ENCODE peak calls at places on chromosome 14, in four cellular contexts. C, A, R and Y are unnamed samples.

GRCh38 chr14:35336171-35337073 is 44.2 kb downstream of the PSMA6 start:
- ATAC-seq in A (no peak), R (peak), C (peak), Y (peak)

GRCh38 chr14:37583358-37584210 is 11.5 kb downstream of the FOXA1 start:
- ATAC-seq in A (no peak), C (peak), R (peak), Y (no peak)

GRCh38 chr14:70635971-70636595 is 5.6 kb upstream of the TTC9 start:
- ATAC-seq in R (no peak), C (no peak), A (no peak), Y (no peak)

GRCh38 chr14:55313480-55313879 is 42.3 kb downstream of the FBXO34 start:
- ATAC-seq in C (no peak), R (no peak), A (no peak), Y (no peak)

GRCh38 chr14:36383674-36384421 is 63.4 kb upstream of the MBIP start:
- ATAC-seq in A (no peak), C (no peak), R (peak), Y (peak)

GRCh38 chr14:37232907-37233481 is 35.3 kb downstream of the MIPOL1 start:
- ATAC-seq in C (peak), R (peak), A (peak), Y (no peak)

GRCh38 chr14:25049559-25050493 is at the start of gene STXBP6:
- ATAC-seq in A (peak), R (peak), C (peak), Y (peak)

GRCh38 chr14:46250113-46250703 is 401.4 kb downstream of the RPL10L start:
- ATAC-seq in C (no peak), R (no peak), A (peak), Y (no peak)

GRCh38 chr14:52080817-52081755 is 12.2 kb upstream of the NID2 start:
- ATAC-seq in R (no peak), A (no peak), C (no peak), Y (peak)

GRCh38 chr14:55399912-55400311 is 11.7 kb downstream of the ATG14 start:
- ATAC-seq in C (no peak), R (no peak), A (no peak), Y (no peak)

GRCh38 chr14:33676135-33676566 is 274.7 kb downstream of the EGLN3 start:
- ATAC-seq in R (no peak), C (no peak), A (peak), Y (peak)

GRCh38 chr14:73287071-73287470 is 49.8 kb downstream of the PAPLN start:
- ATAC-seq in A (no peak), R (no peak), C (no peak), Y (no peak)

GRCh38 chr14:58297412-58297761 is 968 bp upstream of the ARID4A start:
- ATAC-seq in C (no peak), R (peak), A (peak), Y (no peak)

GRCh38 chr14:64698899-64699298 is 5.3 kb upstream of the PLEKHG3 start:
- ATAC-seq in C (no peak), A (peak), R (peak), Y (peak)

GRCh38 chr14:89743828-89744227 is 210.7 kb downstream of the EFCAB11 start:
- ATAC-seq in R (no peak), A (no peak), C (no peak), Y (no peak)

GRCh38 chr14:99560946-99561683 is 42.9 kb downstream of the CCDC85C start:
- ATAC-seq in R (no peak), A (no peak), C (no peak), Y (peak)

GRCh38 chr14:61454545-61454944 is 133.2 kb downstream of the PRKCH start:
- ATAC-seq in R (no peak), C (no peak), A (no peak), Y (no peak)

GRCh38 chr14:92409069-92409468 is 86.1 kb downstream of the SLC24A4 start:
- ATAC-seq in A (no peak), R (no peak), C (no peak), Y (peak)

GRCh38 chr14:56211124-56211523 is 92.9 kb downstream of the PELI2 start:
- ATAC-seq in C (no peak), A (no peak), R (no peak), Y (no peak)

GRCh38 chr14:64407329-64407728 is 19.2 kb downstream of the MTHFD1 start:
- ATAC-seq in C (no peak), A (peak), R (no peak), Y (no peak)

GRCh38 chr14:65287264-65288131 is 125.0 kb upstream of the FUT8 start:
- ATAC-seq in R (peak), A (peak), C (no peak), Y (no peak)

GRCh38 chr14:95117937-95118726 is 39.2 kb downstream of the DICER1 start:
- ATAC-seq in A (no peak), C (no peak), R (no peak), Y (no peak)

GRCh38 chr14:68723808-68724268 is 69.0 kb downstream of the ZFP36L1 start:
- ATAC-seq in C (no peak), R (no peak), A (no peak), Y (no peak)

GRCh38 chr14:67538501-67538900 is 5.4 kb downstream of the PLEKHH1 start:
- ATAC-seq in C (no peak), A (no peak), R (no peak), Y (no peak)

GRCh38 chr14:55813635-55814034 is 233.6 kb downstream of the KTN1 start:
- ATAC-seq in A (peak), C (no peak), R (no peak), Y (no peak)

GRCh38 chr14:72643317-72643801 is 250.5 kb downstream of the DPF3 start:
- ATAC-seq in R (no peak), A (no peak), C (peak), Y (no peak)

GRCh38 chr14:34680806-34681479 is 33.5 kb downstream of the CFL2 start:
- ATAC-seq in A (no peak), C (no peak), R (no peak), Y (no peak)

GRCh38 chr14:64255756-64256155 is 38.4 kb downstream of the ESR2 start:
- ATAC-seq in C (no peak), R (no peak), A (no peak), Y (no peak)

DNA sequence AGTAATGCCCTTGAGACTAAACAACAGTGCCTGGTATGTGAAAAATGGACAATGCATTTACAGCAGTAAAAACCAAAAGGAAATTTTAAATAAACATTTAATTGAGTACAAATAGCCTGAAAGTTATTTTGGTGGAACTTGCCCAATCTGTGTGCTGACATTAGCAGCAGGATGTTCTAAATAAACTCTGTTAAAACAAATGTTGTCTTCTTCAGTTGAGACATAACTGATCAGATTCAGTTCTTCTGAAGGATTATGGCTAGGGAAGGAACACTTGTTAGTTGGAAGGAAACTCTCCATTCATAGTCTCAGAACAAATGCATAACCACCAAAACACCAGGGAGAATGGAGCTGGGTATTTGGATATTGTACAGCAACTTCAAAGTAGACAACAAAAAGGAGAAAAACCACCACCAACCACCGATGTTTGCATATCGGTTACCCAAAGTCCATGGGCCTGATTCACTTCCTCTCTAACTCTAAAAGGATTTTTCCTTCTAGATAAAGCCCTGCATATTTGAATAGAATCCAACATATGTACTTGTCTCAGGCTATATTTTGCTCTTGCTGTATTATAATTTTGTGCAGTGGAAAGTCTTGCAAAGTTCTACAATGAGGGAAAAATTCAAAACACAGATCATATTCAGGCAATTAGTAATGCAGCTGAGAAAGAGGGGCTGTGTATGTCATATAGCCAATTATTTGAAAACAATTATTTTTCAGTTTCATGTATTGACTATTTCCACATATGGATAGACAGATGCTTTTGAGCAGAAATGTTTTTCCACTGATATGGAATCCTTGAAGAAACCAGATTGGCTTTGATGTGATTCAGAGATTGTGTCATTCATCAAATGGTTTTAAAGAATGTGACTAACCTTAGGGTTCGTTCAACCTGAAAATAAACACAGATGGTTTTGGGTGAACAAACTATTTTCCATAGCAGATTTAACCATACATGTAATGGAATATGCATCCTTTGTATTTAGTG is 152.2 kb upstream of the BMP4 start:
- ATAC-seq in R (no peak), C (no peak), A (no peak), Y (no peak)
- TF ChIP-seq POLR2AphosphoS5 in R (no peak), C (no peak), A (no peak), Y (no peak)

GRCh38 chr14:59360923-59361794 is 104.0 kb downstream of the GPR135 start:
- ATAC-seq in C (no peak), R (peak), A (no peak), Y (peak)
- TF ChIP-seq POLR2AphosphoS5 in C (no peak), R (peak), A (no peak), Y (peak)

GRCh38 chr14:75205586-75205985 is 29.2 kb upstream of the TMED10 start:
- ATAC-seq in C (no peak), R (no peak), A (no peak), Y (no peak)
- TF ChIP-seq POLR2AphosphoS5 in C (no peak), R (no peak), A (no peak), Y (no peak)

DNA sequence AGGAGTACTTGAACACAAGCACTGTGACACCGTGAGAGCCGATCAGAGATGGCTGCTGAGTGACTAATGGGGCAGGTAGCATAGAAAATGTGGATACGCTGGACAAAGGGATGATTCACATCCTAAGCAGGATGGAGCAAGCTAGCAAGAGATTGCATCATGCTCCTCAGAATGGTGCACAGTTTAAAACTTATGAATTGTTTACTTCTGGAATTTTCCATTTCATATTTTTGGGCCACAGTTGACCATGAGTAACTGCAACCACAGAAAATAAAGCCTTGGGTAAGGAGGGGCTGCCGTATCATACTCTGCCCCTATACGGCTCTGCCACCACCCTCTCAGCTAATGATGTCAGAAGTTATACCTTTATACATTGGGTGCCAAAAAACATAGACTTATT is 23.3 kb upstream of the MARK3 start:
- ATAC-seq in R (peak), C (no peak), A (no peak), Y (peak)
- TF ChIP-seq POLR2AphosphoS5 in R (no peak), C (no peak), A (no peak), Y (no peak)

GRCh38 chr14:93764211-93764659 is 24.1 kb downstream of the PRIMA1 start:
- ATAC-seq in C (no peak), R (no peak), A (no peak), Y (peak)
- TF ChIP-seq POLR2AphosphoS5 in C (no peak), R (no peak), A (no peak), Y (peak)

GRCh38 chr14:21215879-21216251 is 53.4 kb downstream of the HNRNPC start:
- ATAC-seq in A (no peak), R (no peak), C (no peak), Y (no peak)

GRCh38 chr14:21219120-21219519 is 50.1 kb downstream of the HNRNPC start:
- ATAC-seq in A (no peak), R (no peak), C (no peak), Y (no peak)

GRCh38 chr14:21226467-21226866 is 42.8 kb downstream of the HNRNPC start:
- ATAC-seq in A (no peak), C (no peak), R (no peak), Y (no peak)

GRCh38 chr14:21219561-21220111 is 49.6 kb downstream of the HNRNPC start:
- ATAC-seq in R (no peak), A (no peak), C (no peak), Y (no peak)

GRCh38 chr14:21220874-21221477 is 48.3 kb downstream of the HNRNPC start:
- ATAC-seq in A (no peak), R (no peak), C (no peak), Y (no peak)
- TF ChIP-seq POLR2AphosphoS5 in A (no peak), R (no peak), C (no peak), Y (no peak)

GRCh38 chr14:85359505-85359904 is 170.4 kb upstream of the FLRT2 start:
- ATAC-seq in A (no peak), R (no peak), C (no peak), Y (no peak)

GRCh38 chr14:85358136-85358785 is 171.7 kb upstream of the FLRT2 start:
- ATAC-seq in C (no peak), A (no peak), R (no peak), Y (no peak)

GRCh38 chr14:85357120-85357519 is 172.8 kb upstream of the FLRT2 start:
- ATAC-seq in C (no peak), A (no peak), R (no peak), Y (no peak)
- TF ChIP-seq POLR2AphosphoS5 in C (no peak), A (no peak), R (no peak), Y (no peak)

GRCh38 chr14:91299483-91300115 is 55.1 kb upstream of the GPR68 start:
- ATAC-seq in R (no peak), A (no peak), C (no peak), Y (no peak)
- TF ChIP-seq POLR2AphosphoS5 in R (no peak), A (no peak), C (no peak), Y (no peak)

GRCh38 chr14:105292810-105293711 is 7.7 kb downstream of the BRF1 start:
- ATAC-seq in C (no peak), R (no peak), A (peak), Y (peak)
- TF ChIP-seq POLR2AphosphoS5 in C (no peak), R (no peak), A (no peak), Y (no peak)